ENCODE peak calls at places on chromosome 9, in four cellular contexts. M, S, U and E are unnamed samples.

GRCh38 chr9:4553951-4554381 is 63.7 kb downstream of the SLC1A1 start:
- DNase-seq in M (no peak), U (no peak), S (no peak), E (no peak)

GRCh38 chr9:112120471-112120925 is 54.6 kb downstream of the SUSD1 start:
- DNase-seq in S (no peak), M (no peak), U (peak), E (no peak)

GRCh38 chr9:112170235-112170634 is 4.9 kb downstream of the SUSD1 start:
- DNase-seq in S (peak), M (no peak), U (peak), E (no peak)

GRCh38 chr9:119091074-119091473 is 278.2 kb downstream of the BRINP1 start:
- DNase-seq in U (no peak), M (no peak), S (no peak), E (no peak)

GRCh38 chr9:114737118-114737517 is 55.1 kb upstream of the TEX48 start:
- DNase-seq in U (no peak), S (no peak), M (no peak), E (no peak)

GRCh38 chr9:126615251-126615790 is 1.6 kb downstream of the LMX1B start:
- DNase-seq in U (no peak), S (peak), M (no peak), E (peak)

GRCh38 chr9:34096751-34097150 is 29.7 kb downstream of the DCAF12 start:
- DNase-seq in U (no peak), S (no peak), M (no peak), E (no peak)

GRCh38 chr9:116589392-116590354 is 97.4 kb upstream of the TRIM32 start:
- DNase-seq in M (no peak), U (peak), S (no peak), E (no peak)

GRCh38 chr9:8301296-8301695 is 501.7 kb upstream of the DMAC1 start:
- DNase-seq in M (no peak), U (no peak), S (no peak), E (no peak)

GRCh38 chr9:87792831-87793288 is 66.9 kb downstream of the CTSL start:
- DNase-seq in S (peak), U (peak), M (peak), E (peak)

GRCh38 chr9:109401169-109401989 is 80.5 kb upstream of the EPB41L4B start:
- DNase-seq in M (no peak), U (peak), S (peak), E (peak)

GRCh38 chr9:74570879-74571512 is 73.9 kb downstream of the RORB start:
- DNase-seq in S (no peak), U (peak), M (no peak), E (no peak)

GRCh38 chr9:110752766-110753165 is 84.2 kb downstream of the MUSK start:
- DNase-seq in M (peak), S (no peak), U (no peak), E (no peak)

GRCh38 chr9:38079410-38080105 is 10.5 kb upstream of the SHB start:
- DNase-seq in U (no peak), S (no peak), M (no peak), E (peak)

GRCh38 chr9:130117816-130118632 is 54.2 kb upstream of the NCS1 start:
- DNase-seq in M (no peak), S (no peak), U (no peak), E (no peak)

GRCh38 chr9:115104908-115105307 is 13.0 kb downstream of the TNC start:
- DNase-seq in U (no peak), M (peak), S (no peak), E (no peak)

GRCh38 chr9:122005597-122005996 is 87.5 kb downstream of the TTLL11 start:
- DNase-seq in M (no peak), U (peak), S (no peak), E (no peak)

GRCh38 chr9:97660847-97661246 is 27.2 kb downstream of the NCBP1 start:
- DNase-seq in M (no peak), U (no peak), S (no peak), E (no peak)

GRCh38 chr9:4382722-4383317 is 83.0 kb upstream of the GLIS3 start:
- DNase-seq in U (no peak), S (no peak), M (no peak), E (no peak)

GRCh38 chr9:92759990-92760893 is 4.4 kb downstream of the BICD2 start:
- DNase-seq in M (no peak), U (no peak), S (peak), E (peak)

GRCh38 chr9:91131433-91131839 is 230.3 kb downstream of the AUH start:
- DNase-seq in U (peak), M (peak), S (peak), E (no peak)

GRCh38 chr9:81499571-81499970 is 189.8 kb downstream of the TLE1 start:
- DNase-seq in U (no peak), S (no peak), M (no peak), E (no peak)

GRCh38 chr9:98210435-98210834 is 18.0 kb upstream of the CORO2A start:
- DNase-seq in S (peak), M (no peak), U (no peak), E (no peak)

GRCh38 chr9:101326501-101326900 is 58.3 kb downstream of the BAAT start:
- DNase-seq in S (no peak), M (no peak), U (no peak), E (no peak)

GRCh38 chr9:14911046-14911445 is 818 bp upstream of the FREM1 start:
- DNase-seq in S (no peak), U (no peak), M (no peak), E (no peak)

GRCh38 chr9:90100014-90100413 is 495.2 kb downstream of the GADD45G start:
- DNase-seq in S (no peak), M (no peak), U (no peak), E (no peak)

GRCh38 chr9:613771-614347 is 227.6 kb upstream of the DMRT1 start:
- DNase-seq in S (peak), U (peak), M (peak), E (peak)

GRCh38 chr9:134785325-134786108 is 95.1 kb upstream of the FCN2 start:
- DNase-seq in U (no peak), S (no peak), M (no peak), E (peak)

GRCh38 chr9:97740848-97741821 is 44.0 kb upstream of the XPA start:
- DNase-seq in S (peak), U (peak), M (peak), E (peak)

GRCh38 chr9:21015122-21015815 is 16.2 kb downstream of the HACD4 start:
- DNase-seq in M (no peak), U (no peak), S (no peak), E (no peak)

GRCh38 chr9:97397220-97397619 is 14.7 kb upstream of the TDRD7 start:
- DNase-seq in M (no peak), S (no peak), U (no peak), E (no peak)

GRCh38 chr9:76519027-76519835 is 60.2 kb downstream of the GCNT1 start:
- DNase-seq in U (no peak), M (no peak), S (no peak), E (no peak)

GRCh38 chr9:38478211-38478610 is 54.0 kb upstream of the IGFBPL1 start:
- DNase-seq in M (no peak), S (no peak), U (no peak), E (no peak)

DNA sequence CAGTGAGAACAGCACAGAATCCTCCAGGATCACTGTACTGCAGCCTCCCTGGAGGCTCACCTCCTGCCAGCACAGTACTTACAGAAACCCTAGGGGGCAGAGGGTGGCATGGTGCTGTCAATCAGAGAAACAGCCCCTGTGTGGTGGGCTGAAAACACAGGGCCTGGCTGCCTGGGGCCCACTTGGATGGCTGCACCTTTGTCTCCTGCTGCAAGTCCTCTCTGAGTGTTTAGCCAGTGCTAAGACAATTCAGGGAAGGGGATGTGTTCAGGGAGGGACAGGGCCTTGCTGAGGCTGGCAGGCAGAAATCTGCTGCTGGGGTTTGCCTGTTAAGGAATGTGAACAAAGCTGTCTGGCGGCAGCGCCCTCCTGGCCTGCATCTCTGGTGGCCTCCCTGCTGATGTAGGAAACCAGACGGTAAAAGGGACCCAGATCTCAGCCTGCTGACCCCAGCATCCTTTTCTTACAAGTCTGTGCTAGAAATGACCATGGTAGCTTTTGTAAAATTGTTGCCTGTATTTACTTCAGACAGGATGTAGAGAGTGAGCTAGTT is 39.5 kb downstream of the PRRC2B start:
- DNase-seq in S (no peak), U (no peak), M (no peak), E (no peak)
- TF ChIP-seq CTCF in S (no peak), U (no peak), M (no peak), E (no peak)

DNA sequence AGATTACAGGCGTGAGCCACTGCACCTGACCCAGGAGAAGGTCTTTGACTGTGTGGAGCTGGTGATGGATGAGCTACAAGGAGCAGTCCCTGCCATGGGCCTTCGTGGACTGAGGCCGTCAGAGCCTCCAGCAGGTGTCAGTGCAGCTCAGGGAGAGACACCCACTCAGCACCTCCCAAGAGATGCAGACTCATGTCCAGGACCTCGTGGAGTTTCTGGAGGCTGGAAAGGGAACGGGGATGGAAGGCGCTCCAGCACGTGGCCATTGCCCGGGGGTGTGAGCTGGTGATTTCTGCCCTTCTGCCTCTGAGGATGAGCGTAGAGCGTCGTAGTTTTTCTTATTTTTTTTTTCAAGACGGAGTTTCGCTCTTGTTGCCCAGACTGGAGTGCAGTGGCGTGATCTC is 9.5 kb downstream of the TOR4A start:
- DNase-seq in S (peak), M (no peak), U (peak), E (no peak)
- TF ChIP-seq CTCF in S (no peak), M (peak), U (peak), E (peak)

GRCh38 chr9:120338340-120338739 is 241.6 kb downstream of the CDK5RAP2 start:
- DNase-seq in U (no peak), S (no peak), M (no peak), E (no peak)
- TF ChIP-seq CTCF in U (no peak), S (no peak), M (no peak), E (no peak)

GRCh38 chr9:69066955-69067354 is 31.4 kb downstream of the FXN start:
- DNase-seq in U (no peak), S (no peak), M (no peak), E (no peak)
- TF ChIP-seq CTCF in U (no peak), S (no peak), M (no peak), E (no peak)